ENCODE peak calls at places on chromosomes 6 and 20, in eight cellular contexts. One of them, this sample, is unnamed.

GRCh38 chr6:38221236-38221635 is 401.7 kb downstream of the ZFAND3 start:
- DNase-seq in Panc1: no peak
- DNase-seq in ovary: no peak
- DNase-seq in occipital lobe: no peak
- DNase-seq in NCI-H187 treated with DMSO at 0.1 percent for 48 hours: no peak
- DNase-seq in G401: peak
- DNase-seq in mesothelial cell of epicardium: no peak
- DNase-seq in suprapubic skin: no peak
- DNase-seq in this sample: no peak

GRCh38 chr20:62365814-62366369 is 1.2 kb downstream of the LAMA5 start:
- DNase-seq in Panc1: no peak
- DNase-seq in ovary: peak
- DNase-seq in occipital lobe: no peak
- DNase-seq in NCI-H187 treated with DMSO at 0.1 percent for 48 hours: no peak
- DNase-seq in G401: peak
- DNase-seq in mesothelial cell of epicardium: no peak
- DNase-seq in suprapubic skin: no peak
- DNase-seq in this sample: peak

GRCh38 chr20:50037123-50037522 is 54.3 kb downstream of the SNAI1 start:
- DNase-seq in Panc1: no peak
- DNase-seq in ovary: no peak
- DNase-seq in occipital lobe: no peak
- DNase-seq in NCI-H187 treated with DMSO at 0.1 percent for 48 hours: no peak
- DNase-seq in G401: no peak
- DNase-seq in mesothelial cell of epicardium: no peak
- DNase-seq in suprapubic skin: no peak
- DNase-seq in this sample: no peak

GRCh38 chr6:73579851-73580246 is 59.0 kb upstream of the EEF1A1 start:
- DNase-seq in Panc1: peak
- DNase-seq in ovary: peak
- DNase-seq in occipital lobe: no peak
- DNase-seq in NCI-H187 treated with DMSO at 0.1 percent for 48 hours: no peak
- DNase-seq in G401: peak
- DNase-seq in mesothelial cell of epicardium: no peak
- DNase-seq in suprapubic skin: no peak
- DNase-seq in this sample: no peak

GRCh38 chr20:1322511-1323245 is 6.3 kb downstream of the SDCBP2 start:
- DNase-seq in Panc1: no peak
- DNase-seq in ovary: peak
- DNase-seq in occipital lobe: no peak
- DNase-seq in NCI-H187 treated with DMSO at 0.1 percent for 48 hours: no peak
- DNase-seq in G401: no peak
- DNase-seq in mesothelial cell of epicardium: no peak
- DNase-seq in suprapubic skin: peak
- DNase-seq in this sample: peak

GRCh38 chr20:62726716-62727583 is 18.3 kb downstream of the NTSR1 start:
- DNase-seq in Panc1: no peak
- DNase-seq in ovary: no peak
- DNase-seq in occipital lobe: no peak
- DNase-seq in NCI-H187 treated with DMSO at 0.1 percent for 48 hours: no peak
- DNase-seq in G401: no peak
- DNase-seq in mesothelial cell of epicardium: no peak
- DNase-seq in suprapubic skin: no peak
- DNase-seq in this sample: peak

GRCh38 chr20:57756921-57757320 is 47.1 kb upstream of the PMEPA1 start:
- DNase-seq in Panc1: no peak
- DNase-seq in ovary: no peak
- DNase-seq in occipital lobe: no peak
- DNase-seq in NCI-H187 treated with DMSO at 0.1 percent for 48 hours: no peak
- DNase-seq in G401: no peak
- DNase-seq in mesothelial cell of epicardium: no peak
- DNase-seq in suprapubic skin: peak
- DNase-seq in this sample: peak

GRCh38 chr20:37777556-37777955 is 83.7 kb downstream of the CTNNBL1 start:
- DNase-seq in Panc1: no peak
- DNase-seq in ovary: no peak
- DNase-seq in occipital lobe: no peak
- DNase-seq in NCI-H187 treated with DMSO at 0.1 percent for 48 hours: no peak
- DNase-seq in G401: peak
- DNase-seq in mesothelial cell of epicardium: no peak
- DNase-seq in suprapubic skin: no peak
- DNase-seq in this sample: no peak

GRCh38 chr20:43695571-43695970 is 28.7 kb downstream of the MYBL2 start:
- DNase-seq in Panc1: no peak
- DNase-seq in ovary: no peak
- DNase-seq in occipital lobe: no peak
- DNase-seq in NCI-H187 treated with DMSO at 0.1 percent for 48 hours: no peak
- DNase-seq in G401: no peak
- DNase-seq in mesothelial cell of epicardium: no peak
- DNase-seq in suprapubic skin: no peak
- DNase-seq in this sample: no peak

GRCh38 chr6:168388641-168389633 is 52.0 kb upstream of the SMOC2 start:
- DNase-seq in Panc1: no peak
- DNase-seq in ovary: no peak
- DNase-seq in occipital lobe: no peak
- DNase-seq in NCI-H187 treated with DMSO at 0.1 percent for 48 hours: no peak
- DNase-seq in G401: no peak
- DNase-seq in mesothelial cell of epicardium: no peak
- DNase-seq in suprapubic skin: no peak
- DNase-seq in this sample: no peak

GRCh38 chr6:101776919-101777350 is 383.4 kb downstream of the GRIK2 start:
- DNase-seq in Panc1: no peak
- DNase-seq in ovary: no peak
- DNase-seq in occipital lobe: peak
- DNase-seq in NCI-H187 treated with DMSO at 0.1 percent for 48 hours: no peak
- DNase-seq in G401: peak
- DNase-seq in mesothelial cell of epicardium: no peak
- DNase-seq in suprapubic skin: no peak
- DNase-seq in this sample: no peak

GRCh38 chr20:25007491-25008305 is 15.1 kb upstream of the APMAP start:
- DNase-seq in Panc1: no peak
- DNase-seq in ovary: no peak
- DNase-seq in occipital lobe: no peak
- DNase-seq in NCI-H187 treated with DMSO at 0.1 percent for 48 hours: no peak
- DNase-seq in G401: no peak
- DNase-seq in mesothelial cell of epicardium: peak
- DNase-seq in suprapubic skin: peak
- DNase-seq in this sample: peak

GRCh38 chr20:17735206-17735804 is 35.5 kb downstream of the BANF2 start:
- DNase-seq in Panc1: no peak
- DNase-seq in ovary: no peak
- DNase-seq in occipital lobe: no peak
- DNase-seq in NCI-H187 treated with DMSO at 0.1 percent for 48 hours: no peak
- DNase-seq in G401: no peak
- DNase-seq in mesothelial cell of epicardium: no peak
- DNase-seq in suprapubic skin: no peak
- DNase-seq in this sample: no peak

GRCh38 chr20:47782920-47783552 is 2.2 kb downstream of the SULF2 start:
- DNase-seq in Panc1: no peak
- DNase-seq in ovary: no peak
- DNase-seq in occipital lobe: no peak
- DNase-seq in NCI-H187 treated with DMSO at 0.1 percent for 48 hours: no peak
- DNase-seq in G401: no peak
- DNase-seq in mesothelial cell of epicardium: no peak
- DNase-seq in suprapubic skin: no peak
- DNase-seq in this sample: no peak

GRCh38 chr6:34940030-34940434 is 51.0 kb downstream of the ANKS1A start:
- DNase-seq in Panc1: no peak
- DNase-seq in ovary: no peak
- DNase-seq in occipital lobe: no peak
- DNase-seq in NCI-H187 treated with DMSO at 0.1 percent for 48 hours: no peak
- DNase-seq in G401: no peak
- DNase-seq in mesothelial cell of epicardium: no peak
- DNase-seq in suprapubic skin: no peak
- DNase-seq in this sample: no peak

GRCh38 chr6:42104095-42104806 is 38.2 kb downstream of the C6orf132 start:
- DNase-seq in Panc1: no peak
- DNase-seq in ovary: peak
- DNase-seq in occipital lobe: no peak
- DNase-seq in NCI-H187 treated with DMSO at 0.1 percent for 48 hours: no peak
- DNase-seq in G401: peak
- DNase-seq in mesothelial cell of epicardium: peak
- DNase-seq in suprapubic skin: no peak
- DNase-seq in this sample: peak

GRCh38 chr6:117951783-117952182 is 44.7 kb downstream of the SLC35F1 start:
- DNase-seq in Panc1: no peak
- DNase-seq in ovary: no peak
- DNase-seq in occipital lobe: no peak
- DNase-seq in NCI-H187 treated with DMSO at 0.1 percent for 48 hours: no peak
- DNase-seq in G401: peak
- DNase-seq in mesothelial cell of epicardium: no peak
- DNase-seq in suprapubic skin: no peak
- DNase-seq in this sample: no peak

GRCh38 chr6:119158057-119158848 is 79.8 kb upstream of the FAM184A start:
- DNase-seq in Panc1: no peak
- DNase-seq in ovary: peak
- DNase-seq in occipital lobe: peak
- DNase-seq in NCI-H187 treated with DMSO at 0.1 percent for 48 hours: no peak
- DNase-seq in G401: no peak
- DNase-seq in mesothelial cell of epicardium: no peak
- DNase-seq in suprapubic skin: peak
- DNase-seq in this sample: peak

GRCh38 chr6:112253842-112254816 is at the start of gene LAMA4:
- DNase-seq in Panc1: no peak
- DNase-seq in ovary: peak
- DNase-seq in occipital lobe: peak
- DNase-seq in NCI-H187 treated with DMSO at 0.1 percent for 48 hours: no peak
- DNase-seq in G401: peak
- DNase-seq in mesothelial cell of epicardium: peak
- DNase-seq in suprapubic skin: no peak
- DNase-seq in this sample: peak

GRCh38 chr20:62030834-62031434 is 34.7 kb downstream of the TAF4 start:
- DNase-seq in Panc1: no peak
- DNase-seq in ovary: no peak
- DNase-seq in occipital lobe: no peak
- DNase-seq in NCI-H187 treated with DMSO at 0.1 percent for 48 hours: no peak
- DNase-seq in G401: peak
- DNase-seq in mesothelial cell of epicardium: no peak
- DNase-seq in suprapubic skin: no peak
- DNase-seq in this sample: no peak

GRCh38 chr6:66883453-66883852 is 1176.4 kb upstream of the EYS start:
- DNase-seq in Panc1: no peak
- DNase-seq in ovary: no peak
- DNase-seq in occipital lobe: no peak
- DNase-seq in NCI-H187 treated with DMSO at 0.1 percent for 48 hours: no peak
- DNase-seq in G401: no peak
- DNase-seq in mesothelial cell of epicardium: no peak
- DNase-seq in suprapubic skin: no peak
- DNase-seq in this sample: no peak

GRCh38 chr6:45483021-45483420 is 105.3 kb upstream of the SUPT3H start:
- DNase-seq in Panc1: no peak
- DNase-seq in ovary: no peak
- DNase-seq in occipital lobe: no peak
- DNase-seq in NCI-H187 treated with DMSO at 0.1 percent for 48 hours: no peak
- DNase-seq in G401: no peak
- DNase-seq in mesothelial cell of epicardium: no peak
- DNase-seq in suprapubic skin: no peak
- DNase-seq in this sample: no peak

GRCh38 chr6:36720251-36721141 is 22.9 kb downstream of the RAB44 start:
- DNase-seq in Panc1: no peak
- DNase-seq in ovary: no peak
- DNase-seq in occipital lobe: no peak
- DNase-seq in NCI-H187 treated with DMSO at 0.1 percent for 48 hours: no peak
- DNase-seq in G401: no peak
- DNase-seq in mesothelial cell of epicardium: no peak
- DNase-seq in suprapubic skin: no peak
- DNase-seq in this sample: peak

GRCh38 chr6:11132191-11132590 is 20.7 kb upstream of the ERVFRD-1 start:
- DNase-seq in Panc1: no peak
- DNase-seq in ovary: no peak
- DNase-seq in occipital lobe: no peak
- DNase-seq in NCI-H187 treated with DMSO at 0.1 percent for 48 hours: no peak
- DNase-seq in G401: no peak
- DNase-seq in mesothelial cell of epicardium: no peak
- DNase-seq in suprapubic skin: no peak
- DNase-seq in this sample: no peak

GRCh38 chr20:19741914-19742313 is 16.1 kb upstream of the RIN2 start:
- DNase-seq in Panc1: no peak
- DNase-seq in ovary: no peak
- DNase-seq in occipital lobe: no peak
- DNase-seq in NCI-H187 treated with DMSO at 0.1 percent for 48 hours: no peak
- DNase-seq in G401: no peak
- DNase-seq in mesothelial cell of epicardium: no peak
- DNase-seq in suprapubic skin: no peak
- DNase-seq in this sample: no peak

This sample was measured in sigmoid colon.